ENCODE peak calls at places on chromosome 16, in seven cellular contexts. X, V, S, J, T, N and B are unnamed samples. For H3K36me3, the result is how much of the 10 kb centered on the place peaks cover.

GRCh38 chr16:84571506-84571905 is 46.4 kb downstream of the COTL1 start:
- DNase-seq in X (no peak), V (no peak), S (no peak), J (no peak), T (no peak), N (no peak), B (no peak)

GRCh38 chr16:89656435-89657121 is 930 bp downstream of the CHMP1A start:
- DNase-seq in X (no peak), V (no peak), S (no peak), J (no peak), T (no peak), N (no peak), B (no peak)

GRCh38 chr16:24504467-24505345 is 34.7 kb upstream of the RBBP6 start:
- DNase-seq in X (peak), V (peak), S (peak), J (peak), T (peak), N (peak), B (peak)

GRCh38 chr16:29765167-29766032 is 12.7 kb upstream of the ZG16 start:
- DNase-seq in X (no peak), V (no peak), S (peak), J (no peak), T (no peak), N (peak), B (no peak)

GRCh38 chr16:69482410-69482951 is 58.1 kb downstream of the CYB5B start:
- DNase-seq in X (peak), V (peak), S (peak), J (no peak), T (no peak), N (peak), B (no peak)

GRCh38 chr16:5450435-5451104 is 353.0 kb upstream of the EEF2KMT start:
- DNase-seq in X (no peak), V (no peak), S (no peak), J (no peak), T (no peak), N (no peak), B (no peak)

GRCh38 chr16:70152578-70153302 is 20.8 kb upstream of the CLEC18C start:
- DNase-seq in X (peak), V (no peak), S (peak), J (no peak), T (no peak), N (no peak), B (no peak)

GRCh38 chr16:2597560-2597902 is 59.7 kb downstream of the PDPK1 start:
- DNase-seq in X (no peak), V (peak), S (no peak), J (no peak), T (no peak), N (no peak), B (no peak)

GRCh38 chr16:71526111-71526998 is at the start of gene CHST4:
- DNase-seq in X (no peak), V (no peak), S (no peak), J (no peak), T (peak), N (no peak), B (peak)

GRCh38 chr16:27322858-27323780 is 9.3 kb downstream of the IL4R start:
- DNase-seq in X (no peak), V (peak), S (peak), J (no peak), T (no peak), N (peak), B (peak)

GRCh38 chr16:14454391-14454790 is 175.7 kb downstream of the PARN start:
- DNase-seq in X (no peak), V (no peak), S (no peak), J (no peak), T (no peak), N (no peak), B (no peak)

GRCh38 chr16:51665599-51665998 is 514.5 kb upstream of the SALL1 start:
- DNase-seq in X (no peak), V (no peak), S (no peak), J (no peak), T (no peak), N (no peak), B (no peak)

GRCh38 chr16:72753883-72754282 is 294.0 kb downstream of the ZFHX3 start:
- DNase-seq in X (no peak), V (no peak), S (no peak), J (no peak), T (no peak), N (no peak), B (no peak)

GRCh38 chr16:72051818-72052217 is 2.5 kb upstream of the HP start:
- DNase-seq in X (no peak), V (no peak), S (no peak), J (no peak), T (no peak), N (no peak), B (no peak)

GRCh38 chr16:79764415-79765149 is 164.0 kb upstream of the MAF start:
- DNase-seq in X (no peak), V (no peak), S (no peak), J (no peak), T (no peak), N (no peak), B (no peak)

GRCh38 chr16:79770244-79771064 is 169.9 kb upstream of the MAF start:
- DNase-seq in X (peak), V (peak), S (peak), J (peak), T (peak), N (peak), B (peak)

GRCh38 chr16:79768594-79768993 is 168.1 kb upstream of the MAF start:
- DNase-seq in X (no peak), V (no peak), S (peak), J (no peak), T (no peak), N (peak), B (peak)

GRCh38 chr16:79769320-79770243 is 169.0 kb upstream of the MAF start:
- DNase-seq in X (no peak), V (no peak), S (peak), J (no peak), T (no peak), N (no peak), B (no peak)

GRCh38 chr16:79767597-79768280 is 167.2 kb upstream of the MAF start:
- DNase-seq in X (no peak), V (no peak), S (peak), J (no peak), T (no peak), N (peak), B (peak)
- TF ChIP-seq CTCF in X (no peak), V (no peak), S (no peak), J (no peak), T (peak), N (peak), B (peak)

DNA sequence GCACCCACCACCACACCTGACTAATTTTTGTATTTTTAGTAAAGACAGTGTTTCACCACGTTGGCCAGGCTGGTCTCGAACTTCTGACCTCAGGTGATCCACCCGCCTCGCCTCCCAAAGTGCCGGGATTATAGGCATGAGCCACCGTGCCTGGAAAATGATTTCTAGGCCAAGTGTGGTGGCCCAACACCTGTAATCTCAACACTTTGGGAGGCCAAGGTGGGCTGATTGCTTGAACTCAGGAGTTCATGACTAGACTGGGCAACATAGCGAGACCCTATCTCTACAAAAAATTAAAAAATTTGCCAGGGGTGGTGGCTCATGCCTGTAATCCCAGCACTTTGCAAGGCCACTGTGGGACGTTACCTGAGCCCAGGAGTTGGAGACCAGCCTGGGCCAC is 11.0 kb upstream of the BAIAP3 start:
- DNase-seq in X (no peak), V (no peak), S (no peak), J (no peak), T (no peak), N (no peak), B (no peak)
- H3K36me3 ChIP-seq in X (under half), V (half or more), S (under half), J (under half), T (half or more), N (under half), B (under half)

GRCh38 chr16:50448522-50448921 is 79.7 kb upstream of the BRD7 start:
- DNase-seq in X (no peak), V (peak), S (no peak), J (no peak), T (no peak), N (no peak), B (no peak)
- TF ChIP-seq CTCF in X (no peak), V (no peak), S (no peak), J (no peak), T (no peak), N (no peak), B (peak)

DNA sequence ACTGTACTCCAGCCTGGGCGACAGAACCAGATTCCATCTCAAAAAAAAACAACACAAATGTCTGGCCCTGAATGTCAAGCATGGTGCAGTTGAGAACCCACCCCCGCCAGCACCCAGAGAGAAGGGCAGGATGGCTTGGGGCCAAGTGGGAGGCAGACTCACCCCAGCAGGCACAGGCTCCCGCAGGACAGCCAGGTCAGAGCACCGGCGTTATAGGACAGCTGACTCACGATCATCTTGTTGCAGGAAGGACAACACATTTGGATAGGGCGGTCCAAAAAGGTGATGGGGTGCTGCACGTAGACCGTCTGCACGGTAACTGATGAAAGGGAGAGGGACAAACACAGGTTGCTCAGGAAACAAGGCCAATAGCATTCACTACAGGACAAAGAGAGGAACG is 33.3 kb downstream of the LITAF start:
- DNase-seq in X (no peak), V (no peak), S (no peak), J (no peak), T (no peak), N (no peak), B (no peak)
- H3K36me3 ChIP-seq in X (under half), V (under half), S (under half), J (half or more), T (under half), N (under half), B (half or more)

GRCh38 chr16:81633147-81633619 is 145.9 kb upstream of the PLCG2 start:
- DNase-seq in X (no peak), V (no peak), S (no peak), J (no peak), T (no peak), N (no peak), B (no peak)
- TF ChIP-seq CTCF in X (no peak), V (no peak), S (no peak), J (peak), T (no peak), N (peak), B (peak)

GRCh38 chr16:3781421-3781820 is 64.1 kb upstream of the TRAP1 start:
- DNase-seq in X (no peak), V (no peak), S (no peak), J (no peak), T (no peak), N (no peak), B (peak)
- H3K36me3 ChIP-seq in X (under half), V (under half), S (under half), J (under half), T (half or more), N (under half), B (under half)

GRCh38 chr16:58000706-58001676 is at the start of gene USB1:
- DNase-seq in X (peak), V (peak), S (peak), J (peak), T (peak), N (peak), B (peak)
- TF ChIP-seq CTCF in X (peak), V (peak), S (peak), J (peak), T (peak), N (peak), B (peak)

DNA sequence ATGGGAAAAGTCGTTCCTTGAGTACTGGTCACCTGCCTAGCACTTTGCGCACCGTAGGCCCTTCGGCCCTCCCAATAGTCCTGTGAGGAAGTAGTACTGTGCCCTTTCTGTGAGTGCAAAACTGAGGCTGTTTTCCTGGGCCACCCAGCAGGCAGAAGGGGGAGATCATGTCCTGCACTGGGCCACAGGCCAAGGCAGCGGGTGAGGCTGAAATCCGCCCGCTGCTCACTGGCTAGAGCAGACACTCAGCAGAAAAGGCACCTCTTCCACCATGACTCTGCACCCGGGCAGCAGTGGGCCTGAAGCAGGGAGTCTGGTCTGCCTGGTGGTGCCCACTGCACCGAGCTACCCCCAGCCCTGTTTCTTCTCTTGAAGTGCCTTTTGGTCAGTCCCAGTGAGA is 20.2 kb downstream of the METTL22 start:
- DNase-seq in X (no peak), V (no peak), S (no peak), J (no peak), T (no peak), N (no peak), B (no peak)
- H3K36me3 ChIP-seq in X (under half), V (half or more), S (under half), J (half or more), T (half or more), N (under half), B (under half)